ENCODE peak calls at places on chromosomes 1 and 21, in seven cellular contexts. C, P, K, N, G, E and F are unnamed samples.

GRCh38 chr1:229164338-229164737 is 106.6 kb upstream of the RAB4A start:
- DNase-seq in P (peak), E (no peak), C (no peak), N (no peak), G (no peak), K (no peak), F (no peak)

GRCh38 chr1:35832515-35832914 is 24.7 kb downstream of the AGO4 start:
- DNase-seq in K (no peak), E (no peak), P (no peak), N (no peak), C (no peak), G (no peak), F (peak)

GRCh38 chr21:17576080-17576835 is 36.4 kb downstream of the BTG3 start:
- DNase-seq in N (peak), P (no peak), C (peak), G (no peak), E (no peak), K (no peak), F (no peak)

GRCh38 chr1:41914515-41914914 is 4.2 kb downstream of the HIVEP3 start:
- DNase-seq in P (no peak), E (no peak), K (no peak), G (no peak), C (no peak), N (no peak), F (no peak)

GRCh38 chr1:112267206-112267605 is 128.8 kb upstream of the CTTNBP2NL start:
- DNase-seq in E (no peak), N (no peak), K (no peak), P (no peak), C (no peak), G (no peak), F (no peak)

GRCh38 chr21:24894324-24894723 is 713.0 kb downstream of the MRPL39 start:
- DNase-seq in P (no peak), C (no peak), K (no peak), E (no peak), G (no peak), N (no peak), F (no peak)

GRCh38 chr1:206890690-206891089 is 6.6 kb upstream of the IL24 start:
- DNase-seq in P (no peak), E (no peak), K (no peak), G (peak), C (peak), N (no peak), F (no peak)

GRCh38 chr1:17274186-17275170 is 25.6 kb downstream of the PADI3 start:
- DNase-seq in N (peak), G (peak), C (peak), P (peak), E (no peak), K (no peak), F (peak)

GRCh38 chr1:231170875-231171274 is 9.0 kb downstream of the TRIM67 start:
- DNase-seq in C (no peak), N (no peak), K (no peak), E (no peak), P (no peak), G (no peak), F (no peak)

GRCh38 chr1:160522136-160522535 is 919 bp downstream of the SLAMF6 start:
- DNase-seq in G (no peak), P (no peak), N (no peak), E (no peak), K (no peak), C (no peak), F (no peak)

GRCh38 chr21:35014302-35015044 is 34.6 kb downstream of the RUNX1 start:
- DNase-seq in E (no peak), K (no peak), C (peak), G (no peak), P (no peak), N (no peak), F (no peak)

GRCh38 chr1:11187936-11188335 is 1.2 kb upstream of the ANGPTL7 start:
- DNase-seq in G (no peak), E (no peak), P (no peak), C (no peak), K (no peak), N (no peak), F (no peak)

GRCh38 chr21:37827878-37828277 is 88.4 kb downstream of the KCNJ6 start:
- DNase-seq in K (no peak), G (no peak), E (no peak), C (no peak), N (no peak), P (peak), F (no peak)

GRCh38 chr1:229863651-229864545 is 203.1 kb upstream of the GALNT2 start:
- DNase-seq in E (no peak), N (no peak), G (no peak), C (no peak), P (no peak), K (peak), F (no peak)

GRCh38 chr1:4010811-4011605 is 110.9 kb upstream of the C1orf174 start:
- DNase-seq in G (no peak), N (no peak), P (no peak), K (no peak), E (no peak), C (no peak), F (no peak)
- TF ChIP-seq CTCF in G (no peak), N (no peak), P (no peak), K (no peak), E (no peak), C (no peak), F (no peak)

DNA sequence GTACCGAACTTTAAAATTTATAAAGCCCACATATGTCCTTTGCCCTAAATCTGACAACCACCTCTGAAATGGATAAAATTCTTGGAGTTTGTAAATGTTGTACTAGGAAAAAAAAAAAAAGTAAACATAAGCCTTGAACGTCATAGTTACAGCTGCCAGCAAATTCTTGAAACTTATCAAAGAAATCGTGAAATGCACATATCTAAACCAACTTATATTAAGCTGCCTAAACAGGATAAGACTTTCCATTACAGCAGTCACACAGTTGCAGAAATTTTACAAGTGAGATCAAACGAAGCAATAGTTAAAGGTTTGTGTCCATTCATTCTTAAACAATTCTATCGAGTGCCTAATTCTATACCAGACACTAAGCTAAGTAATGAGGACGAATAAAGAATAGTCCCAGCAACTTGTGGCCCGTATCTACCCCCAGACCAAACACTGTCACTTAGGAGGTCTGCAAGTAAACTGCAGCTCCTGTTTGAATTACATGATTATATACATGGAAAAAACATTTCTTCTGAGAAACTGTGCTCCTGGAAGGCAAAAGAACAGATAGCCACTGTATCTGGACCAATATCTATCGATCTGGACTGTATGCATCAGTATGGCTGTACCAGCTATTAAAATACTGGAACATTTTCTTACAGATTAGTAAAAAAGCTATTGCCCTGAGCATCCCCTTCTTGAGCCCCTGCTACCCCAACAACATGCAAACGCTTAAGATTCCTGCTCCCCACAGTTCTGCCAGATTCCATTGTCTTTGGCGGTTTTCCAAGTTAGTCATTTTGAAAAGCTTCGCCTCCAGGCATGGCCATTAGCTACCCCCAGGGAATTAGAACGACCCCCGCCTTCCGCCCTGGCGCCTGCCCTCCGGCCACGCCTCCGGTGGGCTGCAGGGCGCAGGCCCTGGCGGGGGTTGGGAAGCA is 3.4 kb upstream of the SEC22B start:
- DNase-seq in N (peak), G (peak), E (peak), P (peak), K (peak), C (peak), F (peak)
- TF ChIP-seq CTCF in N (no peak), G (no peak), E (no peak), P (no peak), K (no peak), C (no peak), F (no peak)

DNA sequence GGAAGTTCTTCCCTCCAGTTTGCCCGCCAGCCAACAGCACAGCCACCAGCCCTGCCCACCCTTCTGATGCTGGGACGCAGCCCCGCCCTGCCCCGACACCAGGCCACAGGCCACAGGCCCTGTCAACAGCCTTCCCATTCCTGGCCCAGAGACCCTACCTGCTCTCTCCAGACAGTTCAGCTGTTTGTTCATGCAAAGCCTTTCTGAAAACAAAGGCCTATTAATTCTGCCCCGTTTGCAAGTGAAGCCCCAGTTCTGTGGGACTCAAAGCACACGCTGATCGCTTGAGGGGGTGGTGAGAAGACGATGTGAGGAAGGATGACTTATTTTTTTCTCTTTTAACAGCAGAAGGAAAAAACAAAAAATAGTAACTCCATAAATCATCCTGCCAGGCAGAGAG is 55.4 kb upstream of the KIF26B start:
- DNase-seq in G (no peak), N (no peak), P (no peak), C (no peak), K (no peak), E (no peak), F (no peak)
- TF ChIP-seq CTCF in G (no peak), N (no peak), P (no peak), C (no peak), K (no peak), E (no peak), F (no peak)

GRCh38 chr1:45409243-45409642 is 69.0 kb upstream of the MUTYH start:
- DNase-seq in N (no peak), P (no peak), K (no peak), C (peak), G (no peak), E (no peak), F (no peak)
- TF ChIP-seq CTCF in N (no peak), P (no peak), K (no peak), C (no peak), G (no peak), E (no peak), F (no peak)

GRCh38 chr1:94693435-94693834 is 126.7 kb upstream of the SLC44A3 start:
- DNase-seq in G (no peak), K (no peak), N (no peak), E (no peak), P (no peak), C (no peak), F (no peak)

GRCh38 chr1:94688646-94689045 is 131.5 kb upstream of the SLC44A3 start:
- DNase-seq in N (no peak), E (no peak), G (no peak), K (no peak), P (no peak), C (no peak), F (no peak)

GRCh38 chr1:94694234-94694915 is 125.8 kb upstream of the SLC44A3 start:
- DNase-seq in N (no peak), C (no peak), K (no peak), P (no peak), G (no peak), E (no peak), F (no peak)

GRCh38 chr1:94690033-94690712 is 130.0 kb upstream of the SLC44A3 start:
- DNase-seq in E (peak), C (peak), K (no peak), G (peak), N (no peak), P (no peak), F (peak)

DNA sequence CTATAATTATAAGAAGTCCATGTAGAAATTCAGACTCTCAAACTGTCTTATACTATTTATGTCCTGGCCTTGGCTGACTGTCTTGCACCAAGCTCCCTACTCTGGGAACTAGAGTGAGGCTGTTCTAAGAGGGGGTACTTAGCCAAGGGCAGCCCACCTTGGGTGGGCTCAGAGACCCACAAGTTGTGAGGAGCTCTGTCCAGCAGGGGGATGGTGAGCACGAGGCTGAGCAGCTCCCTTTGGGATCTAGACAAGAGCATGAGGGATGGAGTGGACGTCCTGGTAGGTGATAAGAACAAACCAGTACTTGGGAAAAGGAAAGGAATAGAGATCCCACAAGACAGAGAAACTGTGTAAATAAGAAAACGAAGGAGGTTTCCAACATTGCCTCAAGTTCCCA is 127.1 kb upstream of the SLC44A3 start:
- DNase-seq in E (no peak), C (no peak), P (no peak), K (no peak), G (no peak), N (peak), F (no peak)
- TF ChIP-seq CTCF in E (no peak), C (no peak), P (no peak), K (no peak), G (peak), N (peak), F (no peak)

GRCh38 chr1:30847358-30847972 is 61.1 kb downstream of the SDC3 start:
- DNase-seq in G (no peak), C (peak), N (no peak), K (peak), E (peak), P (peak), F (no peak)

GRCh38 chr1:30846587-30846986 is 62.0 kb downstream of the SDC3 start:
- DNase-seq in K (no peak), P (no peak), C (no peak), G (no peak), N (no peak), E (no peak), F (no peak)

GRCh38 chr1:30845237-30845636 is 63.3 kb downstream of the SDC3 start:
- DNase-seq in N (no peak), C (no peak), E (no peak), K (no peak), G (no peak), P (no peak), F (no peak)

GRCh38 chr1:30844631-30845030 is 63.9 kb downstream of the SDC3 start:
- DNase-seq in N (no peak), G (no peak), K (no peak), C (no peak), P (no peak), E (no peak), F (no peak)

GRCh38 chr1:30845891-30846290 is 62.7 kb downstream of the SDC3 start:
- DNase-seq in K (no peak), P (no peak), C (no peak), E (no peak), G (no peak), N (no peak), F (no peak)
- TF ChIP-seq CTCF in K (no peak), P (no peak), C (no peak), E (no peak), G (peak), N (no peak), F (no peak)

GRCh38 chr1:24949331-24949881 is 19.3 kb upstream of the RUNX3 start:
- DNase-seq in C (peak), E (peak), P (no peak), N (no peak), G (peak), K (no peak), F (no peak)
- TF ChIP-seq CTCF in C (no peak), E (no peak), P (no peak), N (no peak), G (no peak), K (no peak), F (no peak)

DNA sequence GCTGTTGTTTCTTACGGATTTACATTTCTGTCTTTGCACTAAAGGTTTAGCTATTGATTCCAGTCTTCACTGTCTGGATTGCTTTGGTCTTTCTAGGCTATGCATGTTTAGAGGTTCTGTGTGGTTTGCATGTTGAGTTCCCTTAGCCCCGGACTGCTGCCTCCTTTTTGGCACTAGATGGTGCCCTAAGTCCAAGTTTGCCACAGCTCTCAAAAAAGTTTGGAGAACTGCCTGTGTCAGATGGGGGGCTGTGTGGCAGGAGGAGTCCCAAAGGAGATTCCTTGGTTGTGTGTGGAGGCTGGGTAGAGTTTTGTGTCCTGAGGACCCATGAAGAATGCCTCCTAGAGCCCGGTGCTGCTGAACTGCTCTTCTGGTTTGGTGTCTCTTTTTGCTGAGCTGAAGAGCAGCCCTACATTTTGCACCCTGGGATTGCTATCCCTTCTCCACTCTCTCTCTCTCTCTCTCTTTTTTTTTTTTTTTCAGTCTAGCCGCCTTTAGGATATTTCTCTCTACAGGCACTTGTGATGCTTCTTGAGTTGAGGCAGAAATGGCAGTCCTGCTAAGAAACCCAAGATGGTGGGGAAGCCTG is 74.4 kb downstream of the PTGS2 start:
- DNase-seq in E (peak), N (peak), P (peak), C (peak), G (peak), K (peak), F (peak)
- TF ChIP-seq CTCF in E (peak), N (peak), P (peak), C (peak), G (peak), K (peak), F (peak)